ENCODE peak calls at places on chromosomes 11 and 22, in ten cellular contexts. Y is NCI-H510A treated with DMSO at 0.1 percent for 48 hours; F is HFF-Myc; C is astrocyte of the spinal cord; O is memory B cell; T is activated T-helper 1 cell treated with anti-CD3 and anti-CD28 coated beads, Interleukin-2, amount 50 U/mL, for 16 hours; D is NT2/D1; B is cardiac septum; S is activated T-helper 2 cell treated with anti-CD3 and anti-CD28 coated beads, Interferon-gamma antibody, Interleukin-2, Interleukin-4, amounts not matched to agents 10 μg/mL and 5 μg/mL and 100 μg/mL, durations not matched to agents 14 hours and 24 hours and 36 hours; V is activated naive CD8-positive, alpha-beta T cell treated with anti-CD3 and anti-CD28 coated beads, Interleukin-2, amount 50 U/mL, for 24 hours. Z is an unnamed sample.

GRCh38 chr11:35274909-35275807 is 136.2 kb downstream of the CD44 start:
- DNase-seq in Y (no peak), F (no peak), C (peak; percentile 10), O (no peak), T (no peak), D (no peak), B (no peak), S (no peak), V (peak; percentile 22), Z (peak; percentile 82)

GRCh38 chr11:134479206-134479955 is 67.3 kb upstream of the B3GAT1 start:
- DNase-seq in Y (no peak), F (no peak), C (no peak), O (no peak), T (no peak), D (peak; percentile 40), B (peak; percentile 57), S (no peak), V (no peak), Z (no peak)

GRCh38 chr11:69697861-69698260 is 6.0 kb downstream of the FGF19 start:
- DNase-seq in Y (no peak), F (no peak), C (no peak), O (no peak), T (no peak), D (no peak), B (peak; percentile 38), S (no peak), V (no peak), Z (no peak)

GRCh38 chr22:46754110-46754799 is 8.2 kb upstream of the TBC1D22A start:
- DNase-seq in Y (no peak), F (peak; percentile 94), C (peak; percentile 98), O (no peak), T (no peak), D (no peak), B (peak; percentile 97), S (no peak), V (no peak), Z (peak; percentile 82)

GRCh38 chr11:124837491-124837856 is 27.8 kb upstream of the ROBO3 start:
- DNase-seq in Y (peak; percentile 15), F (peak; percentile 64), C (peak; percentile 92), O (no peak), T (no peak), D (peak; percentile 56), B (no peak), S (no peak), V (no peak), Z (no peak)

GRCh38 chr22:20435436-20436308 is 2.0 kb downstream of the SCARF2 start:
- DNase-seq in Y (no peak), F (no peak), C (no peak), O (no peak), T (no peak), D (no peak), B (no peak), S (no peak), V (no peak), Z (no peak)

GRCh38 chr22:17914474-17914873 is 109.9 kb downstream of the MICAL3 start:
- DNase-seq in Y (no peak), F (no peak), C (no peak), O (no peak), T (no peak), D (no peak), B (no peak), S (no peak), V (no peak), Z (no peak)

GRCh38 chr11:104279587-104279986 is 115.6 kb upstream of the PDGFD start:
- DNase-seq in Y (no peak), F (no peak), C (no peak), O (no peak), T (no peak), D (no peak), B (no peak), S (no peak), V (no peak), Z (no peak)

GRCh38 chr22:45884201-45885067 is 92.5 kb downstream of the WNT7B start:
- DNase-seq in Y (no peak), F (no peak), C (no peak), O (no peak), T (no peak), D (no peak), B (peak; percentile 78), S (no peak), V (no peak), Z (no peak)

GRCh38 chr11:104625246-104625645 is 273.0 kb downstream of the CASP12 start:
- DNase-seq in Y (no peak), F (no peak), C (peak; percentile 72), O (no peak), T (no peak), D (no peak), B (no peak), S (no peak), V (no peak), Z (no peak)

GRCh38 chr22:35076648-35077047 is 10.7 kb downstream of the ISX start:
- DNase-seq in Y (no peak), F (no peak), C (no peak), O (no peak), T (no peak), D (no peak), B (no peak), S (no peak), V (no peak), Z (no peak)

GRCh38 chr11:74138572-74138971 is 32.2 kb downstream of the C2CD3 start:
- DNase-seq in Y (peak; percentile 28), F (peak; percentile 97), C (peak; percentile 98), O (no peak), T (no peak), D (peak; percentile 5), B (no peak), S (no peak), V (no peak), Z (no peak)

GRCh38 chr22:41573677-41574264 is 13.0 kb downstream of the CSDC2 start:
- DNase-seq in Y (no peak), F (no peak), C (no peak), O (no peak), T (no peak), D (no peak), B (no peak), S (no peak), V (no peak), Z (no peak)

GRCh38 chr11:69055598-69056516 is 7.1 kb downstream of the TPCN2 start:
- DNase-seq in Y (no peak), F (no peak), C (no peak), O (peak; percentile 77), T (no peak), D (no peak), B (no peak), S (no peak), V (peak; percentile 52), Z (no peak)

GRCh38 chr11:15742626-15743243 is 613.6 kb downstream of the SOX6 start:
- DNase-seq in Y (peak; percentile 27), F (no peak), C (peak; percentile 28), O (no peak), T (no peak), D (no peak), B (no peak), S (no peak), V (no peak), Z (no peak)

GRCh38 chr11:130071211-130071712 is 1.6 kb downstream of the APLP2 start:
- DNase-seq in Y (no peak), F (no peak), C (peak; percentile 45), O (no peak), T (no peak), D (no peak), B (no peak), S (no peak), V (no peak), Z (no peak)

GRCh38 chr11:34525887-34526657 is 12.5 kb upstream of the ELF5 start:
- DNase-seq in Y (no peak), F (no peak), C (no peak), O (no peak), T (no peak), D (no peak), B (no peak), S (no peak), V (no peak), Z (no peak)

GRCh38 chr11:47004595-47005033 is 68.1 kb downstream of the CSTPP1 start:
- DNase-seq in Y (peak; percentile 23), F (peak; percentile 96), C (peak; percentile 98), O (no peak), T (no peak), D (no peak), B (peak; percentile 83), S (no peak), V (no peak), Z (peak; percentile 66)

GRCh38 chr11:69330330-69330729 is 36.4 kb downstream of the MYEOV start:
- DNase-seq in Y (no peak), F (no peak), C (no peak), O (no peak), T (no peak), D (no peak), B (no peak), S (no peak), V (no peak), Z (no peak)

GRCh38 chr22:17922925-17923898 is 101.1 kb downstream of the MICAL3 start:
- DNase-seq in Y (no peak), F (no peak), C (peak; percentile 93), O (no peak), T (no peak), D (no peak), B (peak; percentile 54), S (no peak), V (no peak), Z (no peak)

Z was measured in breast epithelium.